ENCODE peak calls at places on chromosome 15, in five cellular contexts. K is IMR-90, C is fibroblast of lung, O is transverse colon, F is HFF-Myc. J is an unnamed sample.

GRCh38 chr15:40776537-40777141 is 6.9 kb downstream of the C15orf62 start:
- DNase-seq in C (peak), F (no peak), K (peak), O (no peak), J (peak)

GRCh38 chr15:35698978-35699377 is 153.0 kb upstream of the DPH6 start:
- DNase-seq in F (no peak), K (no peak), O (no peak), C (no peak), J (no peak)

GRCh38 chr15:69087581-69087980 is 72.9 kb upstream of the GLCE start:
- DNase-seq in O (no peak), C (no peak), K (no peak), F (no peak), J (no peak)

GRCh38 chr15:49902791-49903481 is 216.1 kb downstream of the ATP8B4 start:
- DNase-seq in C (peak), K (peak), O (no peak), F (no peak), J (peak)

GRCh38 chr15:49288411-49288810 is 118.4 kb downstream of the GALK2 start:
- DNase-seq in K (no peak), O (no peak), F (no peak), C (no peak), J (no peak)

GRCh38 chr15:39128746-39129145 is 452.1 kb upstream of the THBS1 start:
- DNase-seq in F (no peak), K (no peak), O (no peak), C (no peak), J (no peak)

GRCh38 chr15:70494861-70495571 is 268.3 kb downstream of the UACA start:
- DNase-seq in K (peak), F (no peak), O (no peak), C (peak), J (peak)

GRCh38 chr15:25136119-25136518 is 181.3 kb downstream of the SNRPN start:
- DNase-seq in K (peak), F (no peak), C (peak), O (no peak), J (no peak)

GRCh38 chr15:49370782-49371181 is 52.3 kb upstream of the FGF7 start:
- DNase-seq in C (peak), O (no peak), F (no peak), K (peak), J (peak)

GRCh38 chr15:68316061-68316804 is 38.7 kb downstream of the FEM1B start:
- DNase-seq in F (no peak), O (no peak), K (no peak), C (no peak), J (no peak)

GRCh38 chr15:71275098-71275497 is 159.8 kb downstream of the THSD4 start:
- DNase-seq in K (peak), O (no peak), F (peak), C (peak), J (peak)

GRCh38 chr15:64017591-64018163 is 28.6 kb downstream of the DAPK2 start:
- DNase-seq in F (no peak), K (no peak), C (peak), O (no peak), J (no peak)

GRCh38 chr15:67076147-67076843 is 10.9 kb downstream of the SMAD3 start:
- DNase-seq in F (no peak), K (peak), C (peak), O (no peak), J (peak)

GRCh38 chr15:31239409-31239808 is 87.2 kb upstream of the KLF13 start:
- DNase-seq in F (no peak), O (no peak), K (no peak), C (no peak), J (no peak)

GRCh38 chr15:62558640-62559039 is 393.6 kb upstream of the C2CD4B start:
- DNase-seq in K (no peak), C (no peak), F (no peak), O (no peak), J (no peak)

GRCh38 chr15:82105458-82106205 is 59.8 kb upstream of the MEX3B start:
- DNase-seq in C (peak), O (no peak), K (peak), F (no peak), J (peak)
- TF ChIP-seq CTCF in C (no peak), O (no peak), K (no peak), F (no peak), J (no peak)

GRCh38 chr15:55789066-55789660 is 46.2 kb upstream of the PRTG start:
- DNase-seq in F (no peak), C (no peak), K (no peak), O (peak), J (no peak)
- TF ChIP-seq CTCF in F (peak), C (peak), K (peak), O (peak), J (peak)

DNA sequence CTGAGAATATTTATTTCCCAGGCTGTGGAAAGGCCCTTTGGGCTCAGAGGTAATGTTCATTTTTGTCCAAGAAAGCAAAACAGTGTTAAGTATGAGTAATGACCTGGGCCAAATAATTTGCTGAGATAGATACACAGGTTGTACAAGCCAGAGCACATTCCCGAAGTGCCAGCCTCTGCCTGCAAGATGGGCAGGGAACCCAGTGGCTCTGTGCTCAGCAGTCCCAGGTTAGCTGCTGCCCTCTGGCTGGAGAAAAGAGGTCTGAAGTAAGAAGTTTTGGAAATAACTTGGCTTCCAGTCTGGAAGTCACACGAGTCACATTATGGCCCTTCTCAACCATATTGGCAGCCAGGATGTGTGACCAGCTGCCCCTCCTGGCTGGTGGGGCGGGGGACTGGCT is 20.2 kb downstream of the MYZAP start:
- DNase-seq in O (peak), K (no peak), F (no peak), C (peak), J (peak)
- TF ChIP-seq CTCF in O (peak), K (no peak), F (peak), C (peak), J (peak)

GRCh38 chr15:58115692-58116091 is 22.5 kb upstream of the AQP9 start:
- DNase-seq in C (peak), F (no peak), O (no peak), K (no peak), J (peak)
- TF ChIP-seq CTCF in C (peak), F (peak), O (no peak), K (no peak), J (peak)

DNA sequence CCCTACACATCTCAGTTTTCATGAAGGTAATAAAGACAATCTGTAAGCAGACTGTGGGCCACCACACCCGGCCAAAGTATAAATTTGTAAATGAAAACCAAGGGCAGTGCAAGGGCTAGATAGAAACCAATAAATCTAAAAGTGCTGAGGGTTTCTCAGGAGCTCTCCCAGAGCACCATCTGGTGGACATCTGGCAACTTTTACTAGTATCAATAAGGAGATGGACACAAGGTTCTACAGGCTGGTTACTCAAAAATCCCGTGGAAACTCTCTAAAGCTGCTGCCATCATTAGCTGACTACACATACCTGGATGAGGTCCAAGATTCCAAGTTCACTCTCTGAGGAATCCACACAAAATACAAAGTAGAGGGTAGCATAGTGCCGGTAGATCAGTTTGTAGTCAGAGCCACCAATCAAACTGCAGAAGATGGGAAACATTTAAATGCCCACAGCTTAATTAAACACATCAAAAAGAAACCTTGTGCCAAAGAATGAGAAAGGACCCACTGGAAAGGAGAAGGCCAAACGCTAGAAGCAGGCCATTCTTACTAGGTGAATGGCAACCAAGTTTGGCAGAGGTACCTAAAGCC is 5.5 kb downstream of the AP3S2 start:
- DNase-seq in F (peak), O (peak), K (peak), C (peak), J (peak)
- TF ChIP-seq CTCF in F (peak), O (peak), K (peak), C (peak), J (peak)

DNA sequence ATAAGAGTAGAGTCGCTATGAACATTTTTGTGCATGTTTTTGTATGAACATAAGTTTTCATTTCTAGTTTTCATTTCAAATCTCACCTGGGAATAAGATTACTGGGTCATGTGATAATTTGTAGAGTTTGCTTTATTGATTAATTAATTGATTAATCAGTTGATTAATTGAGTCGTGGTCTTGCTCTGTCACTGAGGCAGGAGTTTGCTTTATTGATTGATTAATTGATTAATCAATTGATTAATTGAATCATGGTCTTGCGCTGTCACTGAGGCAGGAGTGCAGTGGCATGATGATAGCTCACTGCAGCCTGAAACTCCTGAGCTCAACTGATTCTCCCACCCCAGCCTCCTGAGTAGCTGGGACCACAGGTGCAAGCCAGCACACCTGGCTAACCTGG is 111.6 kb downstream of the TCF12 start:
- DNase-seq in O (no peak), K (no peak), F (no peak), C (no peak), J (no peak)
- TF ChIP-seq CTCF in O (no peak), K (no peak), F (no peak), C (no peak), J (no peak)

GRCh38 chr15:90141646-90142045 is 39.4 kb upstream of the IDH2 start:
- DNase-seq in F (no peak), C (peak), O (no peak), K (peak), J (peak)

GRCh38 chr15:90145761-90146160 is 43.5 kb upstream of the IDH2 start:
- DNase-seq in O (no peak), C (no peak), K (no peak), F (no peak), J (no peak)

GRCh38 chr15:90145259-90145658 is 43.0 kb upstream of the IDH2 start:
- DNase-seq in O (no peak), F (no peak), C (no peak), K (no peak), J (no peak)

GRCh38 chr15:90142216-90143175 is 40.2 kb upstream of the IDH2 start:
- DNase-seq in K (no peak), F (no peak), C (no peak), O (no peak), J (no peak)

DNA sequence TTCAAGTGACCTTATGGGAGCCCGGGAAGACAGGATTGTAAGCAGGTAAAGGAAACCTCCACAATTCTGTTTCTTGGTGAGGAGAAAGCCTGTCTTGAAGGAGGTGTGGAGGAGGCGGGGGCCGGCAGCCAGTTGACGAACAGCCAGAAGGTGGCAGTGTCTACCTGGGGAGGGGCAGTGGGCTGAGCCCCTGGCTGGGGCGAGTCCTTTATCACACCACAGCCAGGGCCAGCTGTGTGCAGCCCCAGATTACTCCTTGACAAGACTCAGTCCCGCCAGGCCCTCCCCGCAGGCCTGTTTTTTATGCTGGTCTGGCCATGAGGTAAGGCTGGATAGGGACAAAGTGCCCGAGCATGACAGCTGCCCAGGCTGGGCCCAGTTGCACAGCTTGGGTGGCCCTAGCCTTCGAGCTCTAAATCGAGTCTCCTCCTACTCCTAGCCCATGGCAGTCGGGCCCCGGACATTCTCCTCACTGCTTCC is 40.9 kb upstream of the IDH2 start:
- DNase-seq in C (peak), F (no peak), K (peak), O (peak), J (no peak)
- TF ChIP-seq CTCF in C (peak), F (peak), K (peak), O (peak), J (peak)

GRCh38 chr15:80308002-80308401 is 56.0 kb upstream of the CTXND1 start:
- DNase-seq in F (no peak), O (no peak), K (no peak), C (no peak), J (no peak)

GRCh38 chr15:80310776-80311175 is 58.8 kb upstream of the CTXND1 start:
- DNase-seq in F (no peak), O (no peak), K (no peak), C (no peak), J (no peak)

DNA sequence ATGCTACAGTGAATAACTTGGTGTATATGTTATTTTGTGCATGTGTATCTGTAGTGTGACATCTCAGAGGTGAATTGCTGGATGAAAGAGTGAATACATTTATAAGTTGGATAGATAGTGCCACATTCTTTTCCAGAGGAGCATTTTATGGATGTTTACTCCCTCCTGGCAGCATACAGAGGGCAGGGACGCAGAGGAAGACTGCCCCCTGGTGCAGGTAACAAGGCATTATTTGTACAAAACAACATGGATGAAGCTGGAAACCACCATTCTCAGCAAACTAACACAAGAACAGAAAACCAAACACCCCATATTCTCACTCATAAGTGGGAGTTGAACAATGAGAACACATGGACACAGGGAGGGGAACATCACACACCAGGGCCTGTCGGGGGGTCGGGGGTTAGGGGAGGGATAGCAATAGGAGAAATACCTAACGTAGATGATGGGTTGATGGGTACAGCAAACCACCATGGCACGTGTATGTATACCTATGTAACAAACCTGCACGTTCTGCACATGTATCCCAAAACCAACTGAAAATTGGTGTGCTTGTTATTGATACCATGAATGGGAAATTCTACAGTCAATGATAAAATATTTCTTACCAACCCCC is 57.9 kb upstream of the CTXND1 start:
- DNase-seq in K (peak), C (peak), O (no peak), F (no peak), J (peak)
- TF ChIP-seq CTCF in K (peak), C (peak), O (peak), F (peak), J (peak)